ENCODE peak calls at places on chromosomes 7 and 10, in seven cellular contexts. M is HepG2, B is K562, J is H1, X is SK-N-SH, T is GM12878, E is HCT116. Q is an unnamed sample.

GRCh38 chr10:75612904-75613684 is 181.7 kb downstream of the LRMDA start:
- DNase-seq in M (no peak), B (no peak), J (no peak), X (no peak), T (peak; percentile 50), E (no peak), Q (no peak)

GRCh38 chr7:85469446-85469970 is 282.7 kb upstream of the SEMA3D start:
- DNase-seq in M (no peak), B (no peak), J (no peak), X (no peak), T (no peak), E (no peak), Q (no peak)

GRCh38 chr7:50791921-50792341 is 9.2 kb upstream of the GRB10 start:
- DNase-seq in M (peak; percentile 20), B (no peak), J (no peak), X (no peak), T (no peak), E (no peak), Q (no peak)

GRCh38 chr7:48741545-48741944 is 182.8 kb upstream of the CDC14C start:
- DNase-seq in M (no peak), B (no peak), J (no peak), X (no peak), T (no peak), E (no peak), Q (no peak)

GRCh38 chr10:80260295-80261243 is 28.9 kb downstream of the MAT1A start:
- DNase-seq in M (peak; percentile 48), B (peak; percentile 68), J (peak; percentile 86), X (peak; percentile 74), T (no peak), E (no peak), Q (no peak)

GRCh38 chr7:9091282-9091681 is 657.9 kb downstream of the NXPH1 start:
- DNase-seq in M (no peak), B (no peak), J (no peak), X (no peak), T (no peak), E (no peak), Q (peak; percentile 64)

GRCh38 chr10:106711313-106711906 is 453.1 kb downstream of the SORCS1 start:
- DNase-seq in M (peak; percentile 23), B (peak; percentile 74), J (peak; percentile 86), X (peak; percentile 46), T (no peak), E (peak; percentile 6), Q (peak; percentile 1)

GRCh38 chr10:117818696-117819095 is 228.0 kb downstream of the RAB11FIP2 start:
- DNase-seq in M (no peak), B (no peak), J (no peak), X (no peak), T (no peak), E (no peak), Q (no peak)

GRCh38 chr10:88702848-88703597 is 3.0 kb upstream of the LIPK start:
- DNase-seq in M (peak; percentile 72), B (no peak), J (no peak), X (no peak), T (no peak), E (peak; percentile 89), Q (peak; percentile 57)

GRCh38 chr10:77505431-77506334 is 131.9 kb downstream of the KCNMA1 start:
- DNase-seq in M (no peak), B (no peak), J (no peak), X (no peak), T (no peak), E (peak; percentile 68), Q (no peak)

GRCh38 chr10:123574299-123574698 is 91.9 kb upstream of the GPR26 start:
- DNase-seq in M (no peak), B (no peak), J (no peak), X (no peak), T (no peak), E (no peak), Q (no peak)

GRCh38 chr10:97810476-97810875 is 38.7 kb upstream of the SFRP5 start:
- DNase-seq in M (peak; percentile 9), B (peak; percentile 31), J (no peak), X (no peak), T (no peak), E (peak; percentile 10), Q (no peak)

GRCh38 chr10:126907423-126907970 is 2.3 kb downstream of the DOCK1 start:
- DNase-seq in M (no peak), B (no peak), J (no peak), X (no peak), T (no peak), E (no peak), Q (no peak)

GRCh38 chr7:6271694-6272371 is 591 bp downstream of the CYTH3 start:
- DNase-seq in M (no peak), B (peak; percentile 58), J (peak; percentile 66), X (no peak), T (no peak), E (no peak), Q (no peak)

GRCh38 chr10:69242037-69242843 is 22.1 kb downstream of the HKDC1 start:
- DNase-seq in M (no peak), B (peak; percentile 50), J (no peak), X (no peak), T (no peak), E (no peak), Q (no peak)

GRCh38 chr10:49231421-49231820 is 43.2 kb upstream of the TMEM273 start:
- DNase-seq in M (no peak), B (no peak), J (no peak), X (no peak), T (no peak), E (no peak), Q (no peak)
- TF ChIP-seq JUND in M (no peak), B (no peak), J (no peak), X (no peak), T (no peak), E (no peak), Q (no peak)

DNA sequence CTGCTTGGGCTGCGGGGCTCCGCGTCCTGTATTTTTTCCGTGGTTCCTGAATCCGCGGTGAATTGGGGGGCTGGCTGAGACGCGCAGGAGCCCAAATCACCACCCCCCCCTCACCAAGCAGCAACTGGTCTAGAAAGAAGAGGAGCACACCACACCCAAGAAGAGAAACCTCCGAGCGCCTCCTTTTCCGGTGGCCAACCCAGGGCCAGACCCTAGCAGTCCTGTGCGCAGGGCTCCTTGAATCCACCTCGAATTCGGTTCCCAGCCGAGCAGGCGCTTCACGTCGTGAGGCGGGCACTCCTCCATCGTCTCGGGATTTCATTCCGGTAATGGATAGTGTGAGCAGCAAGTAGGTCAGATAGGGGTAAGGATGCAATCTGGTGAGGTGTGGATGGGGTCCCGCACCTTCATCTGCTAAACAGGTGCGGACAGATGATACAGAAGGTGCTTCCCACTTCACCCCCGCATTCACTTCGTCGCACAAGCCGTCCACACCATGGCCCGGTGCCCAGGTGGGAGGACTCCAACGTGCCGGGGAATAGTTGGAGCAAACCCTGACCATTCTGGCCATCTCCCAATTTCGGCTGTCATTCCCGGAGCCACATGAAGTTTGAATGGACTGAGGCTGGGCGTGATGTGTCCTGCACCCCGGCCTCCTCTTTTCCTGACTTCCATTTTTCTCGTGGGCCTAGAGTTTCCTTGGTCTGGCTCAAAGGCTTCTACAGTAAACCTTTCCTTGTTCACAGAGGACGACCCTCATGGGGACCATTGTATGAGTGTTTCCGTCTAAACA is 19.8 kb upstream of the ZNF273 start:
- DNase-seq in M (no peak), B (no peak), J (no peak), X (peak; percentile 19), T (no peak), E (no peak), Q (no peak)
- TF ChIP-seq JUND in M (no peak), B (no peak), J (no peak), X (no peak), T (no peak), E (no peak), Q (no peak)

DNA sequence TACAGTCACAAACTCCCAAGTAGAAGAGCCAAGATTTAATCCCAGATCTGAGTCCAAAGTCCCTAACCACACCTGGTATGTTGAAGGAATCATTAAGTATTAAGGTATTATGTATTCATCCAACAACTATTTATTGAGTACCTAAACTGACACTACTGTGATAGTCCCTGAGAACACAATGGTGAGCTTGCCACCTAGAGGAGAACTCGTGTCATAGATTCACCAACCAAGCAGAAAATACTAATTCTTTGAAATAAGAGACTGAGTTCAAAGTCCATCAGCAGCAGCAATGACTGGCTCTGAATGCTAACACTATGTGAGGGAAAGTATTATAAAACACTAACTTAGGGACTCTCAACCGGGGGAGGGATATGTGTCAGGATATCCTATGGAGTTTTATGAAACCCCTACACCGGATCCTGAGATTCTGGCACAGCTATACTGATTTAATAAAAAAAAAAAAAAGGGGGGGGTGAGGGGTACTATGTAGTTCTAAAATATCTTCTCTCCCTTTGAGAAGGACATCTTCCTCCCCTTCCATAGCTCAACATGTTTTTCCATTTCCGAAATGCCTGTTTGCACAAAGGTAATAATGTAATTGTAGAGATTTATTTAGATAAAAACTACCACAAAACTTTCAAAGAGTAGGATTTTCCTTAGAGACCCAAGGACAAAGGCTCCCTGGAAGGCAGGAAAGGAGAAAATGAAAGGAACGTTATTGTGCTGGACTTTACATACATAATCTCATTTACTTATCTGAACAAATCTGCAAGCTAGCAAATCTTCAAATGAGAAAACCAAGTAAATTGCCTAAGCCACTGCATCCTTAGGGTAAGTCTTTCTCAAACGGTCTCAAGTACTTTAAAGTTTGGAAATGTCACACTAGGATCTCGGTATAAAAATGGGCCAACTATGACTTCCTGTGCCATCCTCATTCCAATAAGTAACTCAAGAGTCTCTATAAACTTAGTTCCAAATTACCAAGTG is 1.5 kb downstream of the NCOA4 start:
- DNase-seq in M (peak; percentile 95), B (no peak), J (no peak), X (peak; percentile 62), T (no peak), E (peak; percentile 71), Q (no peak)
- TF ChIP-seq JUND in M (no peak), B (no peak), J (no peak), X (no peak), T (no peak), E (no peak), Q (no peak)

DNA sequence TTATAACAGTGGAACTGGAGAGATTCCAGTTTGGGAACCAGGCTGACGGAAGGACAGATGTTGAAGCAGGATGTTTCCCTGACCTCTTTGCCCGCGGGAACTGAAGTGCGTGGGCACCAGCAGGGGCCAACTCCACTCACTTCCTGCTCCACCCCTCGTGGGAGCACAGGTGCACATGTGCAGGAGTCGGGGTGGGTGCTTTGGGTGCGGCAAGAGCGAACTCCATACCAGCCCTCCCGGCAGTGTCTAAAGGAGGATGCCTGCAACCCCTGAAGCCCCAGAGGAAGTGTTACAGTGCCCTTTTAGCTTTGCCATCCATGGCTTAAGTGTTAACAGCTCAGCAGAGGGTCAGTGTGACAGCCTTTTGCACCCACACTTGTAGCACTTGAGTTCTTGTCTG is 27.4 kb upstream of the UBE3C start:
- DNase-seq in M (no peak), B (no peak), J (no peak), X (no peak), T (no peak), E (no peak), Q (no peak)
- TF ChIP-seq JUND in M (no peak), B (no peak), J (no peak), X (no peak), T (no peak), E (no peak), Q (no peak)